ENCODE peak calls at places on chromosome 11, in five cellular contexts. C is WTC11, U is tibial nerve, O is cardiac fibroblast, J is heart left ventricle. Y is an unnamed sample.

GRCh38 chr11:64611961-64612646 is 21.1 kb downstream of the SLC22A12 start:
- DNase-seq in C (no peak), U (no peak), O (no peak), J (no peak), Y (no peak)

GRCh38 chr11:10818594-10818993 is 9.9 kb upstream of the EIF4G2 start:
- DNase-seq in C (no peak), U (no peak), O (peak; percentile 50), J (no peak), Y (no peak)

GRCh38 chr11:112537846-112538330 is 277.2 kb upstream of the PLET1 start:
- DNase-seq in C (no peak), U (no peak), O (no peak), J (no peak), Y (no peak)

GRCh38 chr11:64241175-64241429 is 207 bp downstream of the FKBP2 start:
- DNase-seq in C (no peak), U (no peak), O (peak; percentile 100), J (no peak), Y (no peak)

GRCh38 chr11:34050536-34050935 is 995 bp upstream of the CAPRIN1 start:
- DNase-seq in C (no peak), U (no peak), O (peak; percentile 91), J (no peak), Y (no peak)

GRCh38 chr11:58334708-58335107 is 24.2 kb downstream of the OR5B17 start:
- DNase-seq in C (no peak), U (no peak), O (peak; percentile 97), J (no peak), Y (no peak)

GRCh38 chr11:74070713-74071506 is 62.0 kb upstream of the UCP3 start:
- DNase-seq in C (no peak), U (no peak), O (no peak), J (no peak), Y (no peak)

GRCh38 chr11:92122561-92122960 is 102.1 kb upstream of the FAT3 start:
- DNase-seq in C (no peak), U (no peak), O (peak; percentile 2), J (no peak), Y (no peak)

GRCh38 chr11:105811242-105811641 is 201.4 kb downstream of the GRIA4 start:
- DNase-seq in C (no peak), U (no peak), O (no peak), J (no peak), Y (no peak)

GRCh38 chr11:60872952-60873524 is 5.7 kb downstream of the ZP1 start:
- DNase-seq in C (peak; percentile 54), U (no peak), O (peak; percentile 96), J (no peak), Y (no peak)

GRCh38 chr11:57213282-57214086 is 23.6 kb downstream of the APLNR start:
- DNase-seq in C (peak; percentile 39), U (no peak), O (no peak), J (no peak), Y (no peak)

GRCh38 chr11:86041975-86042378 is 26.9 kb downstream of the PICALM start:
- DNase-seq in C (peak; percentile 63), U (peak; percentile 99), O (peak; percentile 96), J (peak; percentile 78), Y (peak; percentile 68)

GRCh38 chr11:73087730-73088129 is 54.4 kb downstream of the FCHSD2 start:
- DNase-seq in C (no peak), U (no peak), O (peak; percentile 40), J (no peak), Y (no peak)

GRCh38 chr11:134668076-134668475 is 256.0 kb upstream of the B3GAT1 start:
- DNase-seq in C (no peak), U (no peak), O (no peak), J (no peak), Y (no peak)

GRCh38 chr11:107576497-107577086 is 11.1 kb upstream of the ALKBH8 start:
- DNase-seq in C (peak; percentile 52), U (peak; percentile 86), O (peak; percentile 62), J (peak; percentile 29), Y (peak; percentile 81)

GRCh38 chr11:7670631-7671030 is 2.7 kb downstream of the CYB5R2 start:
- DNase-seq in C (no peak), U (no peak), O (no peak), J (no peak), Y (no peak)

GRCh38 chr11:69538840-69539239 is 57.4 kb downstream of the LINC01488 start:
- DNase-seq in C (no peak), U (no peak), O (no peak), J (no peak), Y (no peak)

GRCh38 chr11:125360066-125360465 is 136.0 kb downstream of the FEZ1 start:
- DNase-seq in C (no peak), U (no peak), O (no peak), J (no peak), Y (no peak)

GRCh38 chr11:125367710-125368109 is 128.4 kb downstream of the FEZ1 start:
- DNase-seq in C (no peak), U (no peak), O (no peak), J (no peak), Y (no peak)

GRCh38 chr11:125365196-125365931 is 130.7 kb downstream of the FEZ1 start:
- DNase-seq in C (no peak), U (no peak), O (no peak), J (no peak), Y (no peak)

GRCh38 chr11:125368757-125369156 is 127.3 kb downstream of the FEZ1 start:
- DNase-seq in C (no peak), U (no peak), O (no peak), J (no peak), Y (no peak)

DNA sequence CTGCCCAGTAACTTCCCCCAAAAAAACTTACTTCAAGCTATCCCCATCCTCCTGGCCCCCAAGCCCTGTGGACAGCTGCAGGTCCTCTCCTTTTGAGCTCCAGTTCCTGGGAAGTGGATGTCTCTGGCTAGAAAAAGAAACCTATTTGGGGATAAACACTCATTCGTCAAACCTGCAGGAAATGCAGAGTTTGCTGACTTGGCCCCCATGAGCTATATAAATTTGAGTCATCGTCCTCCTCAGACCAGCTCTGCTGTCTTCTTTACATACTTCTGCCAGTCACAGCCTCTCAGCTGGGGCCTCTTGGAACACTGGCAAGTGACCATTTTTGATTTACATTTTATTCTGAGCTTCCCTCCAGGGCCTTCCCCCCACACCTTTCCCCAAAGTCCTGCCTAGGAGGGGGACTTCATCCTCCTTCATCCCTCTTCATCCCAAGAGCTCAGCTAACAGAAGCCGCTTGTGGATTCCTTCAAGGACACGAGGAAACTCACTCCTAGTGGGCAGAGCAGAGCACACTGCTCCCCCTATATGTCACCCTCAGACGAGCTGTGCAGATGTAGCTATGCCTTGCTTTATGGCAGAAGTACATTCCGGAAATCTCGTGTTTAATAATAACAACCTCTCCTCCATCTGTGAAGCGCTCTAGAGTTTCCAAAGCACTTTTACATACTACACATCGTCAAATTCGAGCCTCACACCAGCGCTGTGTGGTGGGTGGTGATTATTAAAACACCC is 131.8 kb downstream of the FEZ1 start:
- DNase-seq in C (no peak), U (no peak), O (peak; percentile 52), J (no peak), Y (no peak)
- TF ChIP-seq CTCF in C (peak; percentile 13), U (no peak), O (no peak), J (no peak), Y (no peak)

DNA sequence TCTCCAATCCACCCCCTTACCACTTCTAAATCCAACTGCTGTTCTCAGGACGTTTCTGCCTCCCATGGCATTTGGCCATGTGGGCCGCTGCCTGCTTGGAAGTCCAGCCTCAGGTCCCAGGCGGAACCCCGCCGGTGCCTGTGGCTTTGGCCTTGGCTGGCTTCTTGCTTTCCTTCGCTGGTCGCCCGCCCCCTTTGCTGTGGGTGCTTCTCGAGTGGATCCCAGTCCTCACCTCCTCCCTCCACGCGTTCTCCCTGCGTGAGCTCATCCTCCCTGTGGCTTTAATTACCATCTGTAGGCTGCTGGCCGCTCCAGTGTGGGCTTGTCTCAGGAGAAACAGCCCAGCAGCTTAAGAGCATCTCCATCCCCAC is 111.7 kb downstream of the NECTIN1 start:
- DNase-seq in C (no peak), U (no peak), O (no peak), J (no peak), Y (no peak)
- TF ChIP-seq CTCF in C (no peak), U (no peak), O (no peak), J (no peak), Y (no peak)

GRCh38 chr11:1827931-1828330 is 6.9 kb upstream of the SYT8 start:
- DNase-seq in C (no peak), U (no peak), O (no peak), J (no peak), Y (no peak)

GRCh38 chr11:1827095-1827797 is 7.5 kb upstream of the SYT8 start:
- DNase-seq in C (no peak), U (peak; percentile 38), O (peak; percentile 82), J (no peak), Y (no peak)

GRCh38 chr11:1825039-1825740 is 9.6 kb upstream of the SYT8 start:
- DNase-seq in C (peak; percentile 93), U (no peak), O (no peak), J (no peak), Y (no peak)

GRCh38 chr11:1825785-1826451 is 8.9 kb upstream of the SYT8 start:
- DNase-seq in C (no peak), U (no peak), O (no peak), J (no peak), Y (no peak)

DNA sequence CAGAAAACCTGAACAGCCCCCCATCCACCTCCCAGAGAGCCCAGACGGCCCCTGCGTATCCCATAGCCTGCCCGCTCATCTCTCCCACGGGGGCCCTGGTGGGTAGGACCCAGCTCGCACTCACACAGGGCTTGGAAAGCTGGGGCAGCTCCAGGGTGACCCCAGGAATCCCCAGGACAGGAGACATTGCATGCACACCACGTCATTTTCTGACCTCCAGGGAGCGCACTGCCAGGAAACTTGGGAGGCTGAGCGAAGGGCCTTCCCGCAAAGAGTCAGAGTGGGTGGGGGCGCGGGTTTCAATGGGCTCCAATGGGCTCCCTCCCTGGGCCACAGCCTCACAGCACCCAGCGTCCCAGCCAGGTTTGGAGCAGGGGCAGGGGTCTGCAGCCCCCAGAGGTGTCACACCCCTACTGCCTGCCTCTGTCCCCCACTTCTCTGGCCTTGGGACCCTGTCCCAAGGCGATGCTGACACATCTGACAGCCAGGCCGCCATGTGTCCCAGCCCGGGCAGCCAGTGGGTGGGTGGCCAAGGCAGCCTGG is 8.2 kb upstream of the SYT8 start:
- DNase-seq in C (peak; percentile 58), U (no peak), O (peak; percentile 81), J (no peak), Y (no peak)
- TF ChIP-seq CTCF in C (no peak), U (no peak), O (peak; percentile 24), J (no peak), Y (no peak)

GRCh38 chr11:115687934-115688333 is 183.7 kb upstream of the CADM1 start:
- DNase-seq in C (no peak), U (no peak), O (no peak), J (no peak), Y (no peak)

GRCh38 chr11:115695677-115696451 is 191.6 kb upstream of the CADM1 start:
- DNase-seq in C (no peak), U (no peak), O (no peak), J (no peak), Y (no peak)

GRCh38 chr11:115696472-115697011 is 192.3 kb upstream of the CADM1 start:
- DNase-seq in C (no peak), U (no peak), O (no peak), J (no peak), Y (no peak)

GRCh38 chr11:115691030-115691429 is 186.8 kb upstream of the CADM1 start:
- DNase-seq in C (no peak), U (no peak), O (no peak), J (no peak), Y (no peak)

DNA sequence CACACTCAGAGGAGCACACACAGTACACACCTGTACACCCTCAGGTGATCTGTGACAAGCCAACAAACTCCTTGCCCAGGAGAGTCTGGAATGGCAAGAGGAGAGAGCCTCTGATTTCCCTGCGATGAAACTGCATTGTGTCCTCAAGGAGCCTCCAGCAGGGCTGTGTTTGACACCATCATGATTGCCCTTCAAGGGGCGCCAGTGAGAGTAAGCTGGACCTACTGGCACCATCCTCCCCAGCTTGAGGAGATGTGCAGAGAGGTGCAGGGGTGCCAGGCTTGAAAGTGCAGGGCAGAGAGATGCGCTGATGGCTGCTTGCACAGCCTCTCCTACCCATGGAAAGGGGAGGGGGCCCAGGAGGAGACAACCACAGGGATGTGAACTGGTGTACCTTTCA is 188.8 kb upstream of the CADM1 start:
- DNase-seq in C (peak; percentile 26), U (no peak), O (no peak), J (no peak), Y (no peak)
- TF ChIP-seq CTCF in C (no peak), U (no peak), O (no peak), J (no peak), Y (no peak)

Y was measured in activated CD8-positive, alpha-beta T cell treated with anti-CD3 and anti-CD28 coated beads for 36 hours.